ENCODE peak calls at places on chromosome 7, in eight cellular contexts. Q is RWPE1, B is GM12865, M is progenitor cell of endocrine pancreas, H is kidney, R is psoas muscle, G is GM13976, L is endothelial cell. S is an unnamed sample.

GRCh38 chr7:159195926-159196325 is 51.3 kb upstream of the VIPR2 start:
- DNase-seq in Q (no peak), B (no peak), M (no peak), H (no peak), R (no peak), G (no peak), L (no peak), S (peak; percentile 36)

GRCh38 chr7:107230334-107230733 is 61.5 kb downstream of the HBP1 start:
- DNase-seq in Q (peak; percentile 63), B (no peak), M (no peak), H (no peak), R (no peak), G (no peak), L (no peak), S (no peak)

GRCh38 chr7:19294629-19295028 is 149.4 kb upstream of the FERD3L start:
- DNase-seq in Q (no peak), B (no peak), M (no peak), H (no peak), R (no peak), G (no peak), L (no peak), S (no peak)

GRCh38 chr7:36564500-36564899 is 159.8 kb downstream of the AOAH start:
- DNase-seq in Q (no peak), B (no peak), M (no peak), H (no peak), R (no peak), G (no peak), L (no peak), S (no peak)

GRCh38 chr7:37921340-37921805 is 933 bp downstream of the EPDR1 start:
- DNase-seq in Q (no peak), B (peak; percentile 48), M (peak; percentile 10), H (peak; percentile 63), R (peak; percentile 46), G (peak; percentile 39), L (peak; percentile 31), S (peak; percentile 51)

GRCh38 chr7:105849122-105849855 is 27.1 kb downstream of the ATXN7L1 start:
- DNase-seq in Q (peak; percentile 29), B (peak; percentile 62), M (no peak), H (no peak), R (no peak), G (no peak), L (no peak), S (peak; percentile 91)

GRCh38 chr7:45451636-45452035 is 122.5 kb upstream of the ADCY1 start:
- DNase-seq in Q (peak; percentile 10), B (no peak), M (no peak), H (no peak), R (no peak), G (no peak), L (no peak), S (no peak)

GRCh38 chr7:144812379-144813283 is 23.2 kb downstream of the TPK1 start:
- DNase-seq in Q (no peak), B (peak; percentile 45), M (no peak), H (no peak), R (no peak), G (no peak), L (no peak), S (peak; percentile 62)

GRCh38 chr7:158043461-158044155 is 544.0 kb downstream of the PTPRN2 start:
- DNase-seq in Q (no peak), B (no peak), M (no peak), H (no peak), R (no peak), G (no peak), L (no peak), S (no peak)

GRCh38 chr7:158047386-158048059 is 540.1 kb downstream of the PTPRN2 start:
- DNase-seq in Q (no peak), B (no peak), M (no peak), H (no peak), R (no peak), G (no peak), L (no peak), S (no peak)

GRCh38 chr7:158040199-158040598 is 547.4 kb downstream of the PTPRN2 start:
- DNase-seq in Q (no peak), B (no peak), M (no peak), H (no peak), R (no peak), G (no peak), L (no peak), S (no peak)

GRCh38 chr7:158042156-158042880 is 545.3 kb downstream of the PTPRN2 start:
- DNase-seq in Q (no peak), B (no peak), M (no peak), H (no peak), R (no peak), G (no peak), L (no peak), S (no peak)

DNA sequence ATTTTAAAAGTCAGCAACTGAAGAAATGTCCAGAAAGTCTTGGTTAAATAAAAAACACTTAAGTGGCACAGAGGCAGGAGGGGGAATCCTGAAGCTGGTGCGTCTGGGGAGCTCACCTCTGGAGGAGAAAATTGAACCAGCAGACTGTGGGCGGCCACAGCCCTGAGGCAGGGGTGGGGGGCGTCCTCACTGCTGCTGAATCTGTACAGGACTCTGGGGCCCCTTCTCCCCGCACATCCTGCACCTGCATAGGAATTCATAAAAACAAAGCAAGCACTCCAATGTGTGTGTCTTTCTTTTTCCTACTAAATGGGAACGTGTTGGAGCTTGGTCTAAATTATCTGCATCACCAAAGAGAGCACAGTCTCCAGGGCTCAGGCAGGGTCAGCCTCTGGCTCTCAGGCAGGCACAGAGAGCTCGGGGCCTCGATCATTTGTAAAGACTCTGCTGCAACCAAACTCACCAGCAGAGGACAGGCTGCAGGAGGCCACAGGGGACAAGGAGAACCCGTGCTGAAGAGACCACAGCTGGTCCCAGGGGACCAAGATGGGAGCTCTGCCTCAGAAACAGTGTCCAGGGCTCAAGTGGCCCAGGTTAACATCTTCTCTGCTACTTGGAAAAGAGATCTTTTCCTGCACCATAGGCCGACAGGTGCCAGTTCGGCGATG is 543.3 kb downstream of the PTPRN2 start:
- DNase-seq in Q (no peak), B (no peak), M (no peak), H (no peak), R (no peak), G (no peak), L (no peak), S (no peak)
- TF ChIP-seq CTCF in Q (no peak), B (no peak), M (no peak), H (no peak), R (no peak), G (no peak), L (no peak), S (no peak)

DNA sequence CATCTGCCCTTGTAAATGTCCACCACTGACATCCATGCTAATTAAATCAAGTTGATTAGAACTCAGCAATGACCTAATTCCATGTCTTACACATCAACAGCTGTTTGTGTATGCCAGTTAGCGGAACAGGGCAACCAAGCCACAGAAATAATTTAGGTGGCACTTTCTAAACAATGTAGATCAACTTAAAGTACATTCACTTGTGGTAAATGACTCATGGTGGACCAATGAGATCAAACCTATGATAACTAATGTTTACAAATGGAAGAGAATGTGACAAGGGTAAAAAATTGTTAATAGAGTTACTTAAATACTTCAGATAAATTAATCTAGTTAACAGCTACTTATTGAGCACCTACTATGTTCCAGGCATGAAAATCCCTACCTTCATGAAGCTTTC is 63.1 kb upstream of the ICA1 start:
- DNase-seq in Q (no peak), B (no peak), M (no peak), H (no peak), R (no peak), G (no peak), L (no peak), S (no peak)
- TF ChIP-seq CTCF in Q (no peak), B (no peak), M (no peak), H (no peak), R (no peak), G (no peak), L (no peak), S (no peak)

DNA sequence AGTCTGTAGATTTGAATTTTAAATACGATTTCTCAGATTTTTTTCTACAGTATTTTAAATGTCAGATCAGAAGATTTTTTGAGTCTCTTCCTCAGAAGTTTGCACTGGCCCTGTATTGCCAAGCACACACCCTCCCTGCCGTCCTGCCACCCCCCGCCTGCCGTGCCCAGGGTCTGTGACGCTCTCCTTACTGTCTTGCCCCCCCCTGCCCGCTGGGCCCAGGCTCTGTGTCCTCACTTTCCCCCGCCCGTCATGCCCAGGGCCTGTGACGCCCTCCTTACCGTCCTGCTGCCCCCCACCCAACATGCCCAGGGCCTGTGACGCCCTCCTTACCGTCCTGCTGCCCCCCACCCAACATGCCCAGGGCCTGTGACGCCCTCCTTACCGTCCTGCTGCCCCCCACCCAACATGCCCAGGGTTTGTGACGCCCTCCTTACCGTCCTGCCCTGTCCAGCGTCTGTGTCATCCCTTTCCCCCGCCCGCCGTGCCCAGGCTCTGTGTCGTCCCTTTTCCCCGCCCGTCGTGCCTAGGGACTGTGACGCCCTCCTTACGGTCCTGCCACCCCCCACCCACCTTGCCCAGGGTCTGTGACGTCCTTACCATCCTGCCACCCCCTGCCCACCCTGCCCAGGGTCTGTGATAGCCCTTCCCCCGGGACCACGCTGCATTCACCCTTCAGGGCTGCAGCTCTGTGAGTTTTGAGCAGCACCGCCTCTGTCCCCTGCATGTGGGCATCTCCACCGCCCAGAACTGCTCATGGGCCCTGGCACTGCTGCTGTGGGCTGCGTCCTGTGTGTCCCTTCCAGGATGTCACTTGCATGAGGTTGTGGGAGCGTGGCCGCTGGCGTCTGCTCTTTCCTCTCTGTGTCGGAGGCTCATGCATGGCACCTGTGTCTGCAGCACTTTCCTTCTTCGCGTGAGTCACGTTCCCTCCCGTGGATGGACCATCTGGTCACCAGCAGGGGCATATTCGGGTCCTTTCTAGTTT is 19.3 kb upstream of the PRKAR1B start:
- DNase-seq in Q (no peak), B (no peak), M (no peak), H (peak; percentile 70), R (no peak), G (no peak), L (no peak), S (no peak)
- TF ChIP-seq CTCF in Q (no peak), B (no peak), M (no peak), H (no peak), R (no peak), G (no peak), L (no peak), S (no peak)

GRCh38 chr7:136142583-136142982 is 165.4 kb upstream of the MTPN start:
- DNase-seq in Q (no peak), B (no peak), M (no peak), H (no peak), R (no peak), G (no peak), L (no peak), S (no peak)

GRCh38 chr7:136140469-136140868 is 163.3 kb upstream of the MTPN start:
- DNase-seq in Q (no peak), B (no peak), M (no peak), H (no peak), R (no peak), G (no peak), L (no peak), S (no peak)

GRCh38 chr7:136139392-136139791 is 162.2 kb upstream of the MTPN start:
- DNase-seq in Q (no peak), B (no peak), M (no peak), H (no peak), R (no peak), G (no peak), L (no peak), S (no peak)

GRCh38 chr7:136136906-136137305 is 159.7 kb upstream of the MTPN start:
- DNase-seq in Q (no peak), B (no peak), M (no peak), H (no peak), R (no peak), G (no peak), L (no peak), S (no peak)

DNA sequence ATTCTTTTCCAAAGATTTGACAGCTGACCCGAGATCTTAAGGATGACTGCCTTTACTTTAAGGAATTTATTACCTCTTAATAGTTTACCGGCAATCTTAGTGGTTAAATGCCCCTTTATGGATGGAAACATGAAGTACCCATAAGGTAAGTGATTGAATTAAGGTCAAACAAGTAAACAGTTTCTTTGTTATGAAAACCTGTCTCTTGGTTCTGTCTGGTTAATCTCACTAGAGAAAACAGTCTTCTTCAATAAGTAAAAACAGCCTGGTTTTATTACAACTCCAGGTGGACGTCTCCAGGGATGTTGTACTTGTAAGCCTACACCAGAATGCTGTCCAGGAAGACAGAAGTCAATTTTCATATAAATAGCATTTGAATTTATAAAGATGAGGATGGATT is 161.8 kb upstream of the MTPN start:
- DNase-seq in Q (no peak), B (no peak), M (no peak), H (no peak), R (no peak), G (no peak), L (no peak), S (no peak)
- TF ChIP-seq CTCF in Q (no peak), B (no peak), M (no peak), H (no peak), R (no peak), G (no peak), L (no peak), S (no peak)